ENCODE peak calls at places on chromosomes 3 and 15, in four cellular contexts. J, G, T and B are unnamed samples.

GRCh38 chr3:57701781-57702180 is 8.9 kb upstream of the DENND6A start:
- DNase-seq in J (no peak), G (no peak), T (no peak), B (no peak)

GRCh38 chr15:31083394-31083790 is 18.1 kb downstream of the TRPM1 start:
- DNase-seq in J (peak; percentile 56), G (no peak), T (peak; percentile 76), B (no peak)

GRCh38 chr15:90818251-90819210 is 49.9 kb upstream of the FURIN start:
- DNase-seq in J (no peak), G (no peak), T (peak; percentile 27), B (no peak)

GRCh38 chr3:96266395-96267187 is 547.8 kb upstream of the EPHA6 start:
- DNase-seq in J (no peak), G (peak; percentile 49), T (no peak), B (no peak)

GRCh38 chr15:35657679-35658201 is 111.8 kb upstream of the DPH6 start:
- DNase-seq in J (no peak), G (no peak), T (no peak), B (no peak)

GRCh38 chr15:31299588-31300207 is 26.9 kb upstream of the KLF13 start:
- DNase-seq in J (peak; percentile 39), G (no peak), T (no peak), B (peak; percentile 38)

GRCh38 chr3:188301147-188301546 is 147.2 kb downstream of the LPP start:
- DNase-seq in J (no peak), G (no peak), T (no peak), B (no peak)

GRCh38 chr15:69424001-69424400 is 9.9 kb downstream of the KIF23 start:
- DNase-seq in J (no peak), G (no peak), T (no peak), B (no peak)

GRCh38 chr3:145422541-145422940 is 738.4 kb downstream of the PLOD2 start:
- DNase-seq in J (no peak), G (no peak), T (no peak), B (no peak)

GRCh38 chr15:75045332-75046015 is 22.1 kb downstream of the PPCDC start:
- DNase-seq in J (no peak), G (no peak), T (no peak), B (no peak)

GRCh38 chr3:13266651-13267347 is 153.3 kb downstream of the NUP210 start:
- DNase-seq in J (no peak), G (no peak), T (no peak), B (no peak)

GRCh38 chr3:110583373-110583935 is 488.2 kb upstream of the NECTIN3 start:
- DNase-seq in J (no peak), G (peak; percentile 0), T (no peak), B (no peak)

GRCh38 chr3:29937185-29937584 is 656.3 kb downstream of the RBMS3 start:
- DNase-seq in J (no peak), G (no peak), T (no peak), B (no peak)

GRCh38 chr3:52930748-52931147 is 33.4 kb upstream of the STIMATE start:
- DNase-seq in J (no peak), G (no peak), T (no peak), B (no peak)

DNA sequence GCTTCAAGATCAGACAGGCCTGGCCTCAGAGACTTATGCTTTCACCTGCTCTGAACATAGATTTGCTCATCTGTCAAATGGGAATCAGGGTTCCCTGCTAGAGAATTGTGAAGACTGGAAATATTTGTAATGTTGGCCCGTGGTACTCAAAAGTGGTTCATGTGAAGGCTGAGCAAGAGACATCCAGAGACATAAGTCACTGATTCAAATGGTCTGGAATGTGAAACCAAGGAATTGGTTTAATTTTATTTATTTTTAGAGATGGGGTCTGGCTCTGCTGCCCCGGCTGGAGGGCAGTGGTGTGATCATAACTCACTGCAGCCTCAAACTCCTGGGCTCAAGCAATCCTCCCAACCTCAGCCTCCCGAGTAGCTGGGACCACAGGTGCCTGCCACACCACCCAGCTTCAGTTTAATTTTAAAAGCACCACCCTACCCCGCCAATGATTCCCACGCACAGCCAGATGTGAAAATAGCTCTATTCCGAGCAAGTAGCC is 60.1 kb downstream of the DAPK2 start:
- DNase-seq in J (no peak), G (no peak), T (no peak), B (no peak)
- H3K4me1 ChIP-seq in J (peaks cover 73% of the 10 kb centered on the region), G (peaks cover 9% of the 10 kb centered on the region), T (peaks cover 33% of the 10 kb centered on the region), B (peaks cover 3% of the 10 kb centered on the region)

GRCh38 chr3:185653949-185654757 is 68.1 kb downstream of the SENP2 start:
- DNase-seq in J (no peak), G (no peak), T (no peak), B (no peak)

GRCh38 chr3:185656321-185656840 is 70.3 kb downstream of the SENP2 start:
- DNase-seq in J (no peak), G (no peak), T (no peak), B (peak; percentile 90)

GRCh38 chr3:185654758-185655145 is 68.7 kb downstream of the SENP2 start:
- DNase-seq in J (no peak), G (no peak), T (no peak), B (no peak)

GRCh38 chr3:185657211-185657610 is 71.1 kb downstream of the SENP2 start:
- DNase-seq in J (no peak), G (no peak), T (no peak), B (no peak)

GRCh38 chr3:185655426-185656320 is 69.6 kb downstream of the SENP2 start:
- DNase-seq in J (peak; percentile 32), G (no peak), T (no peak), B (no peak)
- H3K4me1 ChIP-seq in J (peaks cover 12% of the 10 kb centered on the region), G (no peaks in the 10 kb centered on the region), T (peaks cover 10% of the 10 kb centered on the region), B (peaks cover 4% of the 10 kb centered on the region)

GRCh38 chr3:49385617-49386016 is 26.2 kb downstream of the RHOA start:
- DNase-seq in J (no peak), G (no peak), T (no peak), B (no peak)

GRCh38 chr3:49386056-49386756 is 25.6 kb downstream of the RHOA start:
- DNase-seq in J (no peak), G (no peak), T (no peak), B (no peak)

GRCh38 chr3:49378249-49378899 is 20.2 kb upstream of the GPX1 start:
- DNase-seq in J (no peak), G (no peak), T (no peak), B (no peak)

GRCh38 chr3:49387721-49388120 is 24.1 kb downstream of the RHOA start:
- DNase-seq in J (no peak), G (no peak), T (no peak), B (no peak)

GRCh38 chr3:49383387-49383786 is 25.2 kb upstream of the GPX1 start:
- DNase-seq in J (no peak), G (no peak), T (no peak), B (no peak)
- H3K4me1 ChIP-seq in J (peaks cover 79% of the 10 kb centered on the region), G (peaks cover 3% of the 10 kb centered on the region), T (peaks cover 34% of the 10 kb centered on the region), B (peaks cover 29% of the 10 kb centered on the region)

GRCh38 chr15:87734571-87735373 is 521.8 kb downstream of the NTRK3 start:
- DNase-seq in J (no peak), G (no peak), T (no peak), B (no peak)

GRCh38 chr15:87735536-87735935 is 521.0 kb downstream of the NTRK3 start:
- DNase-seq in J (peak; percentile 30), G (no peak), T (no peak), B (no peak)

GRCh38 chr15:87739866-87740265 is 516.7 kb downstream of the NTRK3 start:
- DNase-seq in J (no peak), G (no peak), T (no peak), B (no peak)

GRCh38 chr15:87736401-87736800 is 520.1 kb downstream of the NTRK3 start:
- DNase-seq in J (no peak), G (no peak), T (no peak), B (no peak)

DNA sequence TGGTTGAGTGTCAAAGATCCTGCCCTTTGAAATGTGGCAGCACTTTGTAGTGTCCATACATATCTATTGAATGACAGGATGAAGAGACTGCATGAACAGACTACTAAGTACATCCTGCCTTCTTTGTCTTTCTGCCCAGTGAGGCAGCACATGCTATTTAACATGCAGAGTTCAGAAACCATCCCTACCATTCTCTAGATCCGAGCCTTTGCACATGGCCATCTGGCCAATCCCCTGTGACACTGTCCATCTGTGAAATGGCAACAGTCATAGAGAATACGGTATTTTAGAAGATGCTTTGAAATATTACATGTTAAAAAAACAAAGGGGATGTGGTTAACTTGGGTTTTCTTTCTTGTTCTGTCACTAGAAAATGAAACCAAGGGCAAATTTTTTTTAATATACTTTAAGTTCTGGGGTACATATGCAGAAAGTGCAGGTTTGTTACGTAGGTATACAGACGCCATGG is 519.6 kb downstream of the NTRK3 start:
- DNase-seq in J (no peak), G (no peak), T (no peak), B (no peak)
- H3K4me1 ChIP-seq in J (no peaks in the 10 kb centered on the region), G (peaks cover 17% of the 10 kb centered on the region), T (no peaks in the 10 kb centered on the region), B (no peaks in the 10 kb centered on the region)